ENCODE peak calls at places on chromosomes 4 and X, in eight cellular contexts. One of them, this sample, is unnamed.
A peak's percentile ranks its signal among the peaks of the same experiment; 100 is the strongest.

GRCh38 chrX:134715930-134716619 is 57.8 kb upstream of the PLAC1 start:
- ATAC-seq in left lung: no peak
- ATAC-seq in RWPE2: no peak
- ATAC-seq in natural killer cell: no peak
- ATAC-seq in effector memory CD8-positive, alpha-beta T cell: no peak
- ATAC-seq in activated CD4-positive, alpha-beta T cell treated with anti-CD3 and anti-CD28 coated beads for 36 hours: no peak
- ATAC-seq in activated T-cell treated with anti-CD3 and anti-CD28 coated beads, Interleukin-2, amount 50 U/mL, for 72 hours: no peak
- ATAC-seq in T-cell: no peak
- ATAC-seq in this sample: no peak

GRCh38 chr4:185640809-185641675 is 105.7 kb upstream of the PDLIM3 start:
- ATAC-seq in natural killer cell: no peak
- ATAC-seq in activated T-cell treated with anti-CD3 and anti-CD28 coated beads, Interleukin-2, amount 50 U/mL, for 72 hours: no peak
- ATAC-seq in T-cell: no peak
- ATAC-seq in RWPE2: peak; percentile 49
- ATAC-seq in effector memory CD8-positive, alpha-beta T cell: no peak
- ATAC-seq in activated CD4-positive, alpha-beta T cell treated with anti-CD3 and anti-CD28 coated beads for 36 hours: no peak
- ATAC-seq in left lung: peak; percentile 48
- ATAC-seq in this sample: no peak

GRCh38 chr4:38805530-38806145 is 1.0 kb upstream of the TLR1 start:
- ATAC-seq in T-cell: no peak
- ATAC-seq in activated T-cell treated with anti-CD3 and anti-CD28 coated beads, Interleukin-2, amount 50 U/mL, for 72 hours: peak; percentile 65
- ATAC-seq in natural killer cell: peak; percentile 52
- ATAC-seq in left lung: peak; percentile 68
- ATAC-seq in effector memory CD8-positive, alpha-beta T cell: peak; percentile 19
- ATAC-seq in RWPE2: no peak
- ATAC-seq in activated CD4-positive, alpha-beta T cell treated with anti-CD3 and anti-CD28 coated beads for 36 hours: peak; percentile 57
- ATAC-seq in this sample: peak; percentile 43

GRCh38 chr4:148780426-148781005 is 338.3 kb upstream of the NR3C2 start:
- ATAC-seq in RWPE2: no peak
- ATAC-seq in effector memory CD8-positive, alpha-beta T cell: no peak
- ATAC-seq in left lung: no peak
- ATAC-seq in T-cell: no peak
- ATAC-seq in natural killer cell: no peak
- ATAC-seq in activated T-cell treated with anti-CD3 and anti-CD28 coated beads, Interleukin-2, amount 50 U/mL, for 72 hours: no peak
- ATAC-seq in activated CD4-positive, alpha-beta T cell treated with anti-CD3 and anti-CD28 coated beads for 36 hours: no peak
- ATAC-seq in this sample: no peak

GRCh38 chr4:78131403-78131802 is 74.3 kb downstream of the FRAS1 start:
- ATAC-seq in activated T-cell treated with anti-CD3 and anti-CD28 coated beads, Interleukin-2, amount 50 U/mL, for 72 hours: no peak
- ATAC-seq in T-cell: no peak
- ATAC-seq in RWPE2: no peak
- ATAC-seq in natural killer cell: no peak
- ATAC-seq in effector memory CD8-positive, alpha-beta T cell: no peak
- ATAC-seq in left lung: no peak
- ATAC-seq in activated CD4-positive, alpha-beta T cell treated with anti-CD3 and anti-CD28 coated beads for 36 hours: no peak
- ATAC-seq in this sample: no peak

GRCh38 chr4:142341286-142341685 is 504.8 kb downstream of the INPP4B start:
- ATAC-seq in natural killer cell: no peak
- ATAC-seq in effector memory CD8-positive, alpha-beta T cell: no peak
- ATAC-seq in RWPE2: no peak
- ATAC-seq in left lung: no peak
- ATAC-seq in activated CD4-positive, alpha-beta T cell treated with anti-CD3 and anti-CD28 coated beads for 36 hours: peak; percentile 58
- ATAC-seq in activated T-cell treated with anti-CD3 and anti-CD28 coated beads, Interleukin-2, amount 50 U/mL, for 72 hours: no peak
- ATAC-seq in T-cell: no peak
- ATAC-seq in this sample: peak; percentile 59

GRCh38 chr4:20124317-20125026 is 127.2 kb upstream of the SLIT2 start:
- ATAC-seq in natural killer cell: no peak
- ATAC-seq in T-cell: no peak
- ATAC-seq in activated T-cell treated with anti-CD3 and anti-CD28 coated beads, Interleukin-2, amount 50 U/mL, for 72 hours: no peak
- ATAC-seq in activated CD4-positive, alpha-beta T cell treated with anti-CD3 and anti-CD28 coated beads for 36 hours: no peak
- ATAC-seq in RWPE2: no peak
- ATAC-seq in left lung: no peak
- ATAC-seq in effector memory CD8-positive, alpha-beta T cell: no peak
- ATAC-seq in this sample: no peak

GRCh38 chrX:118496763-118497079 is 1.1 kb downstream of the DOCK11 start:
- ATAC-seq in effector memory CD8-positive, alpha-beta T cell: peak; percentile 2
- ATAC-seq in natural killer cell: peak; percentile 5
- ATAC-seq in RWPE2: no peak
- ATAC-seq in T-cell: no peak
- ATAC-seq in activated T-cell treated with anti-CD3 and anti-CD28 coated beads, Interleukin-2, amount 50 U/mL, for 72 hours: peak; percentile 5
- ATAC-seq in activated CD4-positive, alpha-beta T cell treated with anti-CD3 and anti-CD28 coated beads for 36 hours: peak; percentile 7
- ATAC-seq in left lung: peak; percentile 22
- ATAC-seq in this sample: peak; percentile 10

GRCh38 chr4:40481977-40482376 is 146.8 kb downstream of the CHRNA9 start:
- ATAC-seq in natural killer cell: no peak
- ATAC-seq in left lung: no peak
- ATAC-seq in RWPE2: no peak
- ATAC-seq in T-cell: no peak
- ATAC-seq in activated T-cell treated with anti-CD3 and anti-CD28 coated beads, Interleukin-2, amount 50 U/mL, for 72 hours: no peak
- ATAC-seq in activated CD4-positive, alpha-beta T cell treated with anti-CD3 and anti-CD28 coated beads for 36 hours: no peak
- ATAC-seq in effector memory CD8-positive, alpha-beta T cell: no peak
- ATAC-seq in this sample: no peak

GRCh38 chr4:142408003-142408441 is 438.1 kb downstream of the INPP4B start:
- ATAC-seq in T-cell: no peak
- ATAC-seq in left lung: no peak
- ATAC-seq in RWPE2: peak; percentile 57
- ATAC-seq in activated CD4-positive, alpha-beta T cell treated with anti-CD3 and anti-CD28 coated beads for 36 hours: peak; percentile 3
- ATAC-seq in activated T-cell treated with anti-CD3 and anti-CD28 coated beads, Interleukin-2, amount 50 U/mL, for 72 hours: no peak
- ATAC-seq in natural killer cell: no peak
- ATAC-seq in effector memory CD8-positive, alpha-beta T cell: no peak
- ATAC-seq in this sample: peak; percentile 4

GRCh38 chr4:7217453-7218310 is 25.3 kb downstream of the SORCS2 start:
- ATAC-seq in activated CD4-positive, alpha-beta T cell treated with anti-CD3 and anti-CD28 coated beads for 36 hours: no peak
- ATAC-seq in left lung: peak; percentile 95
- ATAC-seq in activated T-cell treated with anti-CD3 and anti-CD28 coated beads, Interleukin-2, amount 50 U/mL, for 72 hours: no peak
- ATAC-seq in T-cell: no peak
- ATAC-seq in RWPE2: peak; percentile 87
- ATAC-seq in natural killer cell: no peak
- ATAC-seq in effector memory CD8-positive, alpha-beta T cell: no peak
- ATAC-seq in this sample: no peak

GRCh38 chr4:74632634-74633033 is 161.7 kb downstream of the BTC start:
- ATAC-seq in RWPE2: peak; percentile 80
- ATAC-seq in activated CD4-positive, alpha-beta T cell treated with anti-CD3 and anti-CD28 coated beads for 36 hours: peak; percentile 94
- ATAC-seq in T-cell: peak; percentile 55
- ATAC-seq in activated T-cell treated with anti-CD3 and anti-CD28 coated beads, Interleukin-2, amount 50 U/mL, for 72 hours: peak; percentile 82
- ATAC-seq in natural killer cell: peak; percentile 43
- ATAC-seq in effector memory CD8-positive, alpha-beta T cell: no peak
- ATAC-seq in left lung: peak; percentile 82
- ATAC-seq in this sample: peak; percentile 88

GRCh38 chr4:19711871-19712270 is 539.8 kb upstream of the SLIT2 start:
- ATAC-seq in activated T-cell treated with anti-CD3 and anti-CD28 coated beads, Interleukin-2, amount 50 U/mL, for 72 hours: no peak
- ATAC-seq in left lung: no peak
- ATAC-seq in effector memory CD8-positive, alpha-beta T cell: no peak
- ATAC-seq in RWPE2: peak; percentile 86
- ATAC-seq in T-cell: no peak
- ATAC-seq in activated CD4-positive, alpha-beta T cell treated with anti-CD3 and anti-CD28 coated beads for 36 hours: no peak
- ATAC-seq in natural killer cell: no peak
- ATAC-seq in this sample: no peak

GRCh38 chr4:84800256-84800655 is 166.2 kb downstream of the WDFY3 start:
- ATAC-seq in left lung: no peak
- ATAC-seq in natural killer cell: no peak
- ATAC-seq in effector memory CD8-positive, alpha-beta T cell: no peak
- ATAC-seq in activated T-cell treated with anti-CD3 and anti-CD28 coated beads, Interleukin-2, amount 50 U/mL, for 72 hours: no peak
- ATAC-seq in T-cell: no peak
- ATAC-seq in activated CD4-positive, alpha-beta T cell treated with anti-CD3 and anti-CD28 coated beads for 36 hours: no peak
- ATAC-seq in RWPE2: peak; percentile 97
- ATAC-seq in this sample: peak; percentile 32

GRCh38 chr4:8308856-8309771 is 39.6 kb downstream of the HTRA3 start:
- ATAC-seq in effector memory CD8-positive, alpha-beta T cell: no peak
- ATAC-seq in activated T-cell treated with anti-CD3 and anti-CD28 coated beads, Interleukin-2, amount 50 U/mL, for 72 hours: no peak
- ATAC-seq in natural killer cell: no peak
- ATAC-seq in activated CD4-positive, alpha-beta T cell treated with anti-CD3 and anti-CD28 coated beads for 36 hours: no peak
- ATAC-seq in RWPE2: peak; percentile 19
- ATAC-seq in left lung: no peak
- ATAC-seq in T-cell: no peak
- ATAC-seq in this sample: no peak

GRCh38 chrX:147770858-147771257 is 140.9 kb upstream of the FMR1 start:
- ATAC-seq in RWPE2: no peak
- ATAC-seq in left lung: no peak
- ATAC-seq in activated T-cell treated with anti-CD3 and anti-CD28 coated beads, Interleukin-2, amount 50 U/mL, for 72 hours: no peak
- ATAC-seq in T-cell: no peak
- ATAC-seq in effector memory CD8-positive, alpha-beta T cell: no peak
- ATAC-seq in activated CD4-positive, alpha-beta T cell treated with anti-CD3 and anti-CD28 coated beads for 36 hours: no peak
- ATAC-seq in natural killer cell: no peak
- ATAC-seq in this sample: no peak

GRCh38 chrX:20863649-20864048 is 510.6 kb upstream of the CNKSR2 start:
- ATAC-seq in activated T-cell treated with anti-CD3 and anti-CD28 coated beads, Interleukin-2, amount 50 U/mL, for 72 hours: no peak
- ATAC-seq in effector memory CD8-positive, alpha-beta T cell: no peak
- ATAC-seq in natural killer cell: no peak
- ATAC-seq in left lung: no peak
- ATAC-seq in RWPE2: no peak
- ATAC-seq in T-cell: no peak
- ATAC-seq in activated CD4-positive, alpha-beta T cell treated with anti-CD3 and anti-CD28 coated beads for 36 hours: no peak
- ATAC-seq in this sample: no peak

GRCh38 chr4:98148856-98149255 is 5.6 kb upstream of the STPG2 start:
- ATAC-seq in activated T-cell treated with anti-CD3 and anti-CD28 coated beads, Interleukin-2, amount 50 U/mL, for 72 hours: no peak
- ATAC-seq in effector memory CD8-positive, alpha-beta T cell: no peak
- ATAC-seq in RWPE2: peak; percentile 80
- ATAC-seq in activated CD4-positive, alpha-beta T cell treated with anti-CD3 and anti-CD28 coated beads for 36 hours: peak; percentile 79
- ATAC-seq in natural killer cell: no peak
- ATAC-seq in left lung: peak; percentile 91
- ATAC-seq in T-cell: no peak
- ATAC-seq in this sample: no peak

GRCh38 chr4:153176938-153177337 is 27.3 kb upstream of the TRIM2 start:
- ATAC-seq in RWPE2: no peak
- ATAC-seq in T-cell: no peak
- ATAC-seq in left lung: no peak
- ATAC-seq in natural killer cell: no peak
- ATAC-seq in activated CD4-positive, alpha-beta T cell treated with anti-CD3 and anti-CD28 coated beads for 36 hours: no peak
- ATAC-seq in effector memory CD8-positive, alpha-beta T cell: no peak
- ATAC-seq in activated T-cell treated with anti-CD3 and anti-CD28 coated beads, Interleukin-2, amount 50 U/mL, for 72 hours: no peak
- ATAC-seq in this sample: no peak

GRCh38 chr4:100162027-100162685 is 28.1 kb downstream of the DDIT4L start:
- ATAC-seq in activated CD4-positive, alpha-beta T cell treated with anti-CD3 and anti-CD28 coated beads for 36 hours: no peak
- ATAC-seq in effector memory CD8-positive, alpha-beta T cell: no peak
- ATAC-seq in T-cell: no peak
- ATAC-seq in left lung: no peak
- ATAC-seq in natural killer cell: no peak
- ATAC-seq in RWPE2: no peak
- ATAC-seq in activated T-cell treated with anti-CD3 and anti-CD28 coated beads, Interleukin-2, amount 50 U/mL, for 72 hours: peak; percentile 48
- ATAC-seq in this sample: peak; percentile 94

GRCh38 chr4:1330761-1331590 is 16.0 kb upstream of the UVSSA start:
- ATAC-seq in RWPE2: no peak
- ATAC-seq in effector memory CD8-positive, alpha-beta T cell: peak; percentile 73
- ATAC-seq in left lung: no peak
- ATAC-seq in natural killer cell: peak; percentile 86
- ATAC-seq in T-cell: peak; percentile 80
- ATAC-seq in activated CD4-positive, alpha-beta T cell treated with anti-CD3 and anti-CD28 coated beads for 36 hours: peak; percentile 78
- ATAC-seq in activated T-cell treated with anti-CD3 and anti-CD28 coated beads, Interleukin-2, amount 50 U/mL, for 72 hours: peak; percentile 83
- ATAC-seq in this sample: peak; percentile 80

GRCh38 chr4:157220026-157220881 is at the start of gene GRIA2:
- ATAC-seq in RWPE2: peak; percentile 81
- ATAC-seq in effector memory CD8-positive, alpha-beta T cell: no peak
- ATAC-seq in left lung: peak; percentile 96
- ATAC-seq in T-cell: no peak
- ATAC-seq in activated CD4-positive, alpha-beta T cell treated with anti-CD3 and anti-CD28 coated beads for 36 hours: peak; percentile 44
- ATAC-seq in natural killer cell: no peak
- ATAC-seq in activated T-cell treated with anti-CD3 and anti-CD28 coated beads, Interleukin-2, amount 50 U/mL, for 72 hours: no peak
- ATAC-seq in this sample: no peak

GRCh38 chrX:68808686-68809357 is 20.0 kb upstream of the EFNB1 start:
- ATAC-seq in left lung: peak; percentile 81
- ATAC-seq in effector memory CD8-positive, alpha-beta T cell: no peak
- ATAC-seq in activated T-cell treated with anti-CD3 and anti-CD28 coated beads, Interleukin-2, amount 50 U/mL, for 72 hours: no peak
- ATAC-seq in RWPE2: peak; percentile 35
- ATAC-seq in natural killer cell: no peak
- ATAC-seq in T-cell: no peak
- ATAC-seq in activated CD4-positive, alpha-beta T cell treated with anti-CD3 and anti-CD28 coated beads for 36 hours: no peak
- ATAC-seq in this sample: no peak

GRCh38 chr4:185672151-185672550 is 136.8 kb upstream of the PDLIM3 start:
- ATAC-seq in effector memory CD8-positive, alpha-beta T cell: no peak
- ATAC-seq in activated T-cell treated with anti-CD3 and anti-CD28 coated beads, Interleukin-2, amount 50 U/mL, for 72 hours: no peak
- ATAC-seq in RWPE2: no peak
- ATAC-seq in activated CD4-positive, alpha-beta T cell treated with anti-CD3 and anti-CD28 coated beads for 36 hours: no peak
- ATAC-seq in T-cell: no peak
- ATAC-seq in natural killer cell: no peak
- ATAC-seq in left lung: no peak
- ATAC-seq in this sample: no peak